ENCODE peak calls at places on chromosome 3, in six cellular contexts. O is dorsolateral prefrontal cortex, D is activated B cell treated with CpG ODN at 0.5 μM for 24 hours, W is neural crest cell, K is choroid plexus epithelial cell, F is mammary epithelial cell. I is an unnamed sample.

GRCh38 chr3:72259755-72260589 is 475.0 kb upstream of the PROK2 start:
- DNase-seq in O (no peak), D (no peak), W (no peak), K (peak), F (peak), I (no peak)

GRCh38 chr3:185112186-185112585 is 40.7 kb downstream of the C3orf70 start:
- DNase-seq in O (no peak), D (no peak), W (no peak), K (no peak), F (no peak), I (no peak)

GRCh38 chr3:197456271-197457091 is 99.3 kb downstream of the BDH1 start:
- DNase-seq in O (peak), D (peak), W (peak), K (peak), F (peak), I (peak)

GRCh38 chr3:66487475-66487874 is 13.3 kb downstream of the LRIG1 start:
- DNase-seq in O (no peak), D (no peak), W (no peak), K (peak), F (no peak), I (no peak)

GRCh38 chr3:29521751-29522150 is 240.9 kb downstream of the RBMS3 start:
- DNase-seq in O (no peak), D (no peak), W (no peak), K (no peak), F (no peak), I (no peak)

GRCh38 chr3:39467394-39468107 is at the start of gene MOBP:
- DNase-seq in O (no peak), D (no peak), W (no peak), K (no peak), F (no peak), I (no peak)

GRCh38 chr3:168877899-168878298 is 782.2 kb upstream of the GOLIM4 start:
- DNase-seq in O (no peak), D (no peak), W (no peak), K (no peak), F (peak), I (no peak)

GRCh38 chr3:172268896-172269295 is 179.4 kb downstream of the GHSR start:
- DNase-seq in O (no peak), D (no peak), W (no peak), K (peak), F (no peak), I (no peak)

GRCh38 chr3:38725726-38726410 is 76.4 kb upstream of the SCN5A start:
- DNase-seq in O (no peak), D (no peak), W (no peak), K (no peak), F (no peak), I (no peak)

GRCh38 chr3:27557411-27557810 is 73.2 kb upstream of the SLC4A7 start:
- DNase-seq in O (no peak), D (no peak), W (no peak), K (no peak), F (no peak), I (no peak)

GRCh38 chr3:124569761-124570160 is 160.5 kb upstream of the UMPS start:
- DNase-seq in O (no peak), D (no peak), W (no peak), K (no peak), F (no peak), I (no peak)

GRCh38 chr3:36482880-36483279 is 102.6 kb downstream of the STAC start:
- DNase-seq in O (no peak), D (no peak), W (no peak), K (no peak), F (no peak), I (no peak)

GRCh38 chr3:184781801-184782200 is 30.2 kb upstream of the VPS8 start:
- DNase-seq in O (no peak), D (no peak), W (no peak), K (no peak), F (no peak), I (no peak)

GRCh38 chr3:162984752-162985151 is 1488.1 kb downstream of the OTOL1 start:
- DNase-seq in O (no peak), D (no peak), W (no peak), K (no peak), F (no peak), I (no peak)

GRCh38 chr3:172777901-172778300 is 27.4 kb downstream of the ECT2 start:
- DNase-seq in O (no peak), D (no peak), W (no peak), K (no peak), F (no peak), I (no peak)

GRCh38 chr3:27485853-27486252 is 1.7 kb upstream of the SLC4A7 start:
- DNase-seq in O (no peak), D (no peak), W (no peak), K (no peak), F (no peak), I (no peak)

GRCh38 chr3:57682284-57682683 is 10.6 kb downstream of the DENND6A start:
- DNase-seq in O (no peak), D (no peak), W (no peak), K (peak), F (no peak), I (no peak)

GRCh38 chr3:72274511-72275295 is 489.8 kb upstream of the PROK2 start:
- DNase-seq in O (no peak), D (no peak), W (no peak), K (peak), F (no peak), I (no peak)

GRCh38 chr3:133038089-133038730 is at the start of gene TMEM108:
- DNase-seq in O (peak), D (no peak), W (peak), K (peak), F (peak), I (no peak)

GRCh38 chr3:35198857-35199256 is 440.5 kb upstream of the ARPP21 start:
- DNase-seq in O (peak), D (no peak), W (no peak), K (no peak), F (no peak), I (no peak)

GRCh38 chr3:9581742-9582141 is 28.1 kb upstream of the LHFPL4 start:
- DNase-seq in O (no peak), D (no peak), W (no peak), K (no peak), F (no peak), I (no peak)

DNA sequence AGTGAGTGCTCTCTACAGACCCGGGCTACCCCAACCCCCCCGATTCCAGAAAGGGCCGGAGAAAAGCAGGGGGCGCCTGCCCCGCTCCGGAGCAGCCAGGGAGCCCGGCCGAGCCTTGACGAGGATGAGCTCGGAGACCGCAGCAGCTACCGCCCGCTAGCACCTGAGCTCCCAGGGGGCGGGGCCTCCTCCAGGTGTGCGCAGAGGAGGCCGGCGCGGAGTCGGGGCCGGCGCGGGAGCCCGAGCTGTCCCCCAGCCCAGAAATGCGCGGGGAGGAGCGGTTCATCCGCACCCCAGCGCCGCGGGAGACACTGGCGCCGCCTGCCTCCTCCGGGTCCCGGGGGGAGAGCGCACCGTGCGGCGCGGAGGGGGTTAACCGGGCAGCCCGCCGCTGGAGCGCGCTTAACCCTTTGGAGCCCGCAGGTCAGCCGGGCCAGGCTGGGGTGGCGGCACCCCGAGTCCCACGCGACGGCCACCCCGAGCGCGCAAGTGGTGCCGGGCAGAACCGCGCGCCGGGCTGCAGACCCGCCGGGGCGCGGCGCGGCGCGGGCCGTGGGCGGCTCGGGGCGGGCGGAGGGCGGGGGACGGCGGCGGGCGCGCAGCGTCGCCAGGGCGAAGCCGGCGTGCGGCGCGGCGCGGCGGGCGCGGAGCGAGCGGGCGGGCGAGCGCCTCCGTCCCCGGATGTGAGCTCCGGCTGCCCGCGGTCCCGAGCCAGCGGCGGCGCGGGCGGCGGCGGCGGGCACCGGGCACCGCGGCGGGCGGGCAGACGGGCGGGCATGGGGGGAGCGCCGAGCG is at the start of gene CACNA1D:
- DNase-seq in O (no peak), D (no peak), W (peak), K (no peak), F (peak), I (no peak)
- TF ChIP-seq CTCF in O (no peak), D (no peak), W (no peak), K (no peak), F (no peak), I (no peak)

GRCh38 chr3:94336076-94336741 is 273.3 kb downstream of the NSUN3 start:
- DNase-seq in O (no peak), D (no peak), W (peak), K (peak), F (peak), I (no peak)
- TF ChIP-seq CTCF in O (peak), D (no peak), W (peak), K (peak), F (peak), I (no peak)

GRCh38 chr3:42179110-42179725 is 86.8 kb downstream of the CCK start:
- DNase-seq in O (no peak), D (no peak), W (no peak), K (peak), F (peak), I (no peak)
- TF ChIP-seq CTCF in O (no peak), D (no peak), W (no peak), K (no peak), F (no peak), I (no peak)

DNA sequence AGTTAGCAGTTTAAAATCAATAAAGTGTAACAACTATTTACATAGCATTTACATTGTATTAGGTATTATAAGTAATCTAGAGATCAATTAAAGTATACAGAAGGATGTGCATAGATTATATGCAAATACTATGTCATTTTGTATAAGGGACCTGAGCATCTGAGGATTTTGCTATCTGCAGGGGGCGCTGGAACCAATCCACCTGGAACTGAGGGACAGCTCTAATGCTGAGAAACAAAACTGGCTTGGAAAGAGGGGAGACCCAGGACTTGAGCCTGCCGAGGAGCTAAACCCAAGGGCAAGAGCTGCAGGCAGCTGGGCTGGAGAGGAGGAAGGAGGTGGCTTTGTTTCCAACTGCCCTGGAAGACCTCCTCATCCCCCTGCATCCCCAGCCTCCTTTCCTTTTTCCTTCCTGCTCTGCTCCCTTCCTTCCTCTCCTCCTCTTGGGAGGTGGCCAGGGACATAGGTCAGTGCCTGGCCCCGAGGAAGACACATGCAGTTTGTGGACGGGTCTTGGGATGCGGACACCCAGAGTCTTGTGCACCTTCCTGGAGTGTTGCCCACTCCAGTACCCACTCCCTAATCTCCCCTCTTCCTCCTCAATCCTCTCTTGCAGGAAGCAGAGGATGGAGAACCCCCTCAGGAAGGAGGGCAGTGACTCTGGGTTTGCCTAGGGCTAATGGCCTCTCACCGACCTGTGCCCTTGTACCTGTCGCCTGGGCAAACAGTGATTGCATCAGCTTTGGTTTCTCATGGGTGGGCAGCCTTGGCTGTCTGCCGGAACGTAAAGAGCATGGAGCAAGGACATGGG is 826 bp upstream of the RTP3 start:
- DNase-seq in O (no peak), D (no peak), W (no peak), K (peak), F (no peak), I (no peak)
- TF ChIP-seq CTCF in O (peak), D (no peak), W (peak), K (peak), F (peak), I (peak)

GRCh38 chr3:117409256-117409655 is 699.7 kb downstream of the TUSC7 start:
- DNase-seq in O (no peak), D (no peak), W (no peak), K (no peak), F (no peak), I (no peak)

GRCh38 chr3:117409701-117410459 is 700.3 kb downstream of the TUSC7 start:
- DNase-seq in O (no peak), D (no peak), W (no peak), K (peak), F (no peak), I (no peak)

GRCh38 chr3:117404756-117405155 is 695.2 kb downstream of the TUSC7 start:
- DNase-seq in O (no peak), D (no peak), W (no peak), K (no peak), F (no peak), I (no peak)

GRCh38 chr3:117408811-117409210 is 699.2 kb downstream of the TUSC7 start:
- DNase-seq in O (no peak), D (no peak), W (no peak), K (peak), F (no peak), I (no peak)

DNA sequence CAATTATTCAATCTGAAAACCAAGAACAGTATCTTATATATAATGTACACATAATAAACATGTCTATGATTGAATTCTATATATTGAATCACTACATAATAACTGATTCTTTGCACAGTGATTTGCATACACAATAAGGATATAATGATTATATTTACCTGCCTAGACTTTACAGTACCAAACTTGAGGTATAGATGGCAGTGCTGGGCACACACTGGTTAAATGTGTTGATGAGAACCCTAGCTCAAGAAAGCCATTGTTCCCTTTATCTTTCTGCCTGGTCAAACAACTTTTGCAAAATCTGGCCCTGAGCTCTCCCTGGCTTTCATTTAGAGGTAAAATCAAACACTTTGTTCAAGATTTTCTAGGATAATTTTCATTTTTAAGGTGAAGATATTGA is 697.7 kb downstream of the TUSC7 start:
- DNase-seq in O (no peak), D (no peak), W (no peak), K (peak), F (peak), I (no peak)
- TF ChIP-seq CTCF in O (no peak), D (no peak), W (peak), K (peak), F (peak), I (no peak)

DNA sequence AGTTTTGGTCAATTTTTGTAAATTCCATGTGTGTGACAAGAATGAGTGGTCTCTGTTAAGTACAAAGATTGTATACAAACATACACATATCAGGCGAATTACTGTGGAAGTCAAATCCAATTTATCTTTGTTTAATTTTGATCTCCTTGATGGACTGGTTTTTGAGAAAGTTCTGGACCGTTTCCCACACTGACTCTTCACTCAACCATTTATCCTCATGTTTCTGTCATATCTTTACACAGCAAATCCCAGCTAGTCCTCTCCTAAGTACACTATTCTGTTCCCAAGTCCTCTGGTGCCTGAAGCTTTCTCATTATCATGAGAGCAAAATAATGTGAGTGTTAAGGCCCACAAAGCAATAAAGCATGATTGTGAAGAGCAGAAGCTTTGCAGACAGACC is 189.9 kb downstream of the WNT5A start:
- DNase-seq in O (no peak), D (no peak), W (no peak), K (no peak), F (no peak), I (no peak)
- TF ChIP-seq CTCF in O (no peak), D (no peak), W (no peak), K (no peak), F (no peak), I (no peak)

DNA sequence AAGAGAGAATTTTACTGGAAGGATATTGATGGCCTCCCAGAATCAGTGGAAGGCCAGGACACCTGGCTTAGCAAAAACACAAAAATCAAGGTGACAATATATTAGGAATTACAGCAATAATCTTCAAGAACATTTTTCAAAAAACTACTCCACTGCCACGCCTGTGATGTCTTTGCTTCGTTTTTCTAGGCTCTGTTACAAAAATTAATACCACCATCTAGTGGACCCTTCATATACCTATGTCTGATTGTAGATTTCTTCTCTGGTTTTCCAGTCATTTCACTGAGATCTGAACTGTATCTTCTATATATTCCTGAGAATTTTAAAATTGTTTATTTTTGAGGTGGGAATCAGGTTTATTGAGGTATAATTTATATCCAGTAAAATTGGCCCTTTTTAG is 5.6 kb upstream of the SLC33A1 start:
- DNase-seq in O (no peak), D (no peak), W (no peak), K (peak), F (no peak), I (no peak)
- TF ChIP-seq CTCF in O (peak), D (no peak), W (peak), K (peak), F (peak), I (peak)

GRCh38 chr3:97821810-97822775 is at the start of gene CRYBG3:
- DNase-seq in O (peak), D (peak), W (peak), K (peak), F (peak), I (peak)
- TF ChIP-seq CTCF in O (no peak), D (no peak), W (peak), K (peak), F (peak), I (no peak)